ENCODE peak calls at places on chromosomes 2 and 18, in seven cellular contexts. C is activated naive CD4-positive, alpha-beta T cell; O is H54; U is stimulated activated CD8-positive, alpha-beta memory T cell treated with anti-CD3 and anti-CD28 coated beads, Interleukin-15, amount 100 ng/mL, for 4 hours; H is keratinocyte; B is skeletal muscle cell; M is BJ. D is an unnamed sample.

GRCh38 chr2:100596465-100596864 is 33.7 kb downstream of the PDCL3 start:
- DNase-seq in C (no peak), O (no peak), U (no peak), H (no peak), B (no peak), M (no peak), D (no peak)

GRCh38 chr18:3458952-3459853 is 9.2 kb downstream of the TGIF1 start:
- DNase-seq in C (no peak), O (no peak), U (no peak), H (no peak), B (no peak), M (no peak), D (no peak)

GRCh38 chr2:105644174-105644980 is 100.3 kb upstream of the NCK2 start:
- DNase-seq in C (no peak), O (no peak), U (no peak), H (no peak), B (no peak), M (peak), D (no peak)

GRCh38 chr2:55357907-55358306 is 61.7 kb downstream of the CCDC88A start:
- DNase-seq in C (no peak), O (no peak), U (no peak), H (no peak), B (no peak), M (no peak), D (no peak)

GRCh38 chr2:33222309-33222708 is 254.1 kb upstream of the RASGRP3 start:
- DNase-seq in C (no peak), O (no peak), U (no peak), H (peak), B (no peak), M (no peak), D (no peak)

GRCh38 chr2:112880696-112881095 is 30.3 kb upstream of the IL37 start:
- DNase-seq in C (no peak), O (no peak), U (no peak), H (no peak), B (no peak), M (no peak), D (no peak)

GRCh38 chr2:222907790-222908431 is 47.1 kb downstream of the ACSL3 start:
- DNase-seq in C (no peak), O (no peak), U (no peak), H (no peak), B (peak), M (peak), D (no peak)

GRCh38 chr2:12818416-12819097 is 101.8 kb downstream of the TRIB2 start:
- DNase-seq in C (no peak), O (no peak), U (no peak), H (no peak), B (no peak), M (no peak), D (no peak)

GRCh38 chr2:170249761-170250160 is 71.8 kb downstream of the MYO3B start:
- DNase-seq in C (no peak), O (no peak), U (no peak), H (no peak), B (no peak), M (no peak), D (no peak)

GRCh38 chr2:149702571-149702970 is 115.0 kb upstream of the MMADHC start:
- DNase-seq in C (no peak), O (no peak), U (no peak), H (no peak), B (no peak), M (no peak), D (no peak)

GRCh38 chr18:70044626-70045025 is 97.0 kb upstream of the CD226 start:
- DNase-seq in C (no peak), O (peak), U (no peak), H (peak), B (peak), M (peak), D (peak)

GRCh38 chr2:172148246-172148645 is 45.5 kb upstream of the DLX2 start:
- DNase-seq in C (no peak), O (no peak), U (no peak), H (no peak), B (no peak), M (no peak), D (no peak)

GRCh38 chr2:192145496-192145895 is 49.2 kb downstream of the TMEFF2 start:
- DNase-seq in C (no peak), O (no peak), U (no peak), H (no peak), B (no peak), M (no peak), D (no peak)

GRCh38 chr2:24083567-24084385 is 858 bp downstream of the TP53I3 start:
- DNase-seq in C (no peak), O (peak), U (no peak), H (peak), B (peak), M (peak), D (peak)

GRCh38 chr2:69300650-69301049 is 86.4 kb downstream of the GFPT1 start:
- DNase-seq in C (no peak), O (no peak), U (no peak), H (no peak), B (no peak), M (no peak), D (no peak)

GRCh38 chr18:62288669-62289016 is 36.5 kb upstream of the TNFRSF11A start:
- DNase-seq in C (no peak), O (no peak), U (no peak), H (no peak), B (no peak), M (no peak), D (no peak)

GRCh38 chr2:219060821-219061791 is at the start of gene IHH:
- DNase-seq in C (no peak), O (no peak), U (no peak), H (no peak), B (no peak), M (no peak), D (no peak)

GRCh38 chr2:234288974-234289455 is 207.9 kb downstream of the ARL4C start:
- DNase-seq in C (peak), O (peak), U (peak), H (no peak), B (no peak), M (no peak), D (no peak)

GRCh38 chr18:2536493-2536892 is 34.8 kb downstream of the METTL4 start:
- DNase-seq in C (no peak), O (no peak), U (no peak), H (no peak), B (peak), M (peak), D (no peak)

GRCh38 chr2:236715077-236715476 is 145.5 kb downstream of the ACKR3 start:
- DNase-seq in C (no peak), O (no peak), U (no peak), H (no peak), B (no peak), M (no peak), D (no peak)

GRCh38 chr2:64262068-64262467 is 117.8 kb upstream of the PELI1 start:
- DNase-seq in C (no peak), O (no peak), U (no peak), H (no peak), B (peak), M (no peak), D (no peak)

GRCh38 chr2:96537734-96538486 is 1.4 kb downstream of the ARID5A start:
- DNase-seq in C (peak), O (no peak), U (peak), H (no peak), B (no peak), M (no peak), D (no peak)

GRCh38 chr2:137420744-137421143 is 543.5 kb upstream of the HNMT start:
- DNase-seq in C (no peak), O (no peak), U (no peak), H (no peak), B (no peak), M (no peak), D (no peak)

GRCh38 chr2:140695163-140695562 is 1435.7 kb downstream of the LRP1B start:
- DNase-seq in C (no peak), O (peak), U (no peak), H (no peak), B (peak), M (no peak), D (peak)

GRCh38 chr2:240856151-240856980 is 12.3 kb upstream of the AGXT start:
- DNase-seq in C (no peak), O (no peak), U (no peak), H (no peak), B (no peak), M (no peak), D (no peak)

GRCh38 chr2:42286268-42286946 is 74.6 kb downstream of the COX7A2L start:
- DNase-seq in C (no peak), O (no peak), U (no peak), H (no peak), B (no peak), M (no peak), D (no peak)

GRCh38 chr18:21910906-21911305 is 170.3 kb downstream of the MIB1 start:
- DNase-seq in C (no peak), O (no peak), U (no peak), H (no peak), B (no peak), M (no peak), D (no peak)

GRCh38 chr2:67996772-67997527 is 65.9 kb downstream of the C1D start:
- DNase-seq in C (no peak), O (no peak), U (no peak), H (peak), B (no peak), M (no peak), D (no peak)